ENCODE peak calls at places on chromosome 14, in six cellular contexts. J is neural crest cell; Y is pancreas; L is fibroblast of mammary gland; M is CD4-positive, alpha-beta T cell; C is sigmoid colon. Q is an unnamed sample.

GRCh38 chr14:83260751-83261150 is 1727.1 kb upstream of the SEL1L start:
- DNase-seq in J (no peak), Y (no peak), L (no peak), M (no peak), C (no peak), Q (no peak)

GRCh38 chr14:100549834-100550625 is 37.2 kb downstream of the BEGAIN start:
- DNase-seq in J (no peak), Y (no peak), L (no peak), M (no peak), C (no peak), Q (no peak)

GRCh38 chr14:106622200-106622745 is 1095.9 kb downstream of the TMEM121 start:
- DNase-seq in J (no peak), Y (no peak), L (no peak), M (peak), C (no peak), Q (no peak)

GRCh38 chr14:35369701-35370191 is 34.8 kb downstream of the NFKBIA start:
- DNase-seq in J (no peak), Y (no peak), L (peak), M (no peak), C (no peak), Q (no peak)

GRCh38 chr14:68692216-68692615 is 100.7 kb downstream of the ZFP36L1 start:
- DNase-seq in J (no peak), Y (no peak), L (no peak), M (no peak), C (peak), Q (no peak)

GRCh38 chr14:35444104-35444503 is 39.6 kb upstream of the NFKBIA start:
- DNase-seq in J (no peak), Y (no peak), L (no peak), M (no peak), C (no peak), Q (no peak)

GRCh38 chr14:55438066-55438683 is 2.2 kb downstream of the TBPL2 start:
- DNase-seq in J (no peak), Y (no peak), L (peak), M (no peak), C (no peak), Q (no peak)

GRCh38 chr14:87002831-87003230 is 990.2 kb downstream of the GALC start:
- DNase-seq in J (no peak), Y (no peak), L (peak), M (no peak), C (no peak), Q (no peak)

GRCh38 chr14:69571449-69571878 is 3.2 kb downstream of the CCDC177 start:
- DNase-seq in J (no peak), Y (no peak), L (no peak), M (no peak), C (no peak), Q (no peak)

GRCh38 chr14:50932159-50932558 is 12.1 kb downstream of the PYGL start:
- DNase-seq in J (no peak), Y (no peak), L (no peak), M (no peak), C (no peak), Q (no peak)

GRCh38 chr14:99393059-99393655 is 87.5 kb downstream of the SETD3 start:
- DNase-seq in J (peak), Y (no peak), L (peak), M (no peak), C (no peak), Q (peak)

GRCh38 chr14:103597623-103598372 is 31.2 kb upstream of the KLC1 start:
- DNase-seq in J (no peak), Y (no peak), L (peak), M (no peak), C (no peak), Q (no peak)

GRCh38 chr14:52961060-52961639 is 10.3 kb upstream of the FERMT2 start:
- DNase-seq in J (no peak), Y (peak), L (peak), M (peak), C (peak), Q (peak)

GRCh38 chr14:60649815-60650381 is 621 bp upstream of the SIX1 start:
- DNase-seq in J (no peak), Y (no peak), L (peak), M (no peak), C (no peak), Q (peak)

GRCh38 chr14:92539875-92540274 is 26.3 kb downstream of the RIN3 start:
- DNase-seq in J (no peak), Y (no peak), L (peak), M (no peak), C (no peak), Q (no peak)

GRCh38 chr14:22598099-22598895 is at the start of gene ABHD4:
- DNase-seq in J (peak), Y (peak), L (peak), M (peak), C (peak), Q (peak)
- TF ChIP-seq CTCF in J (no peak), Y (no peak), L (no peak), M (no peak), C (no peak), Q (no peak)

GRCh38 chr14:31024042-31024480 is 1.4 kb upstream of the AP4S1 start:
- DNase-seq in J (no peak), Y (no peak), L (no peak), M (no peak), C (no peak), Q (no peak)
- TF ChIP-seq CTCF in J (no peak), Y (no peak), L (no peak), M (no peak), C (no peak), Q (no peak)

DNA sequence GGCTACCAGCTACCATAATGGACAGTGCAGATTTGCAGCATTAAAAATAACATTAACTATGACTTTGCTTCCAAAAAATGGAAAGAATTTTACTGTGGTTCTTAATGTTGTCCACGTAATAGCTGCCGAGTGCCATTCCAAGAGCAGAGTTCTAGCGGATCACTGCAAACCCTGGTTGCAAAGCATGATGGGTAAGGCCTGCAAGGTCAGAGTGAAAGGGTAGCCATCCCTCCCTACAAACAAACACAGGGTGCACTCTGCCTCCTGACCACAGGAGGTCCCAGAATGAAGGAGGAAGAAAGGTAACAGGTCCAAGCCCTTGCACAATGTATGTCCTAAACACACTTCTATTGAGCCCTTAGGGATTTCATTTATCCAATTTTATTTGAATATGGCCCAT is 157.6 kb downstream of the DPF3 start:
- DNase-seq in J (no peak), Y (no peak), L (peak), M (no peak), C (no peak), Q (no peak)
- TF ChIP-seq CTCF in J (no peak), Y (no peak), L (peak), M (no peak), C (no peak), Q (no peak)

GRCh38 chr14:20698018-20698329 is 9.4 kb downstream of the ANG start:
- DNase-seq in J (no peak), Y (no peak), L (no peak), M (no peak), C (no peak), Q (no peak)
- TF ChIP-seq CTCF in J (no peak), Y (no peak), L (no peak), M (peak), C (no peak), Q (no peak)

GRCh38 chr14:104938960-104939359 is 14.3 kb downstream of the PLD4 start:
- DNase-seq in J (no peak), Y (no peak), L (no peak), M (no peak), C (no peak), Q (no peak)

GRCh38 chr14:104941508-104942365 is 17.1 kb downstream of the PLD4 start:
- DNase-seq in J (no peak), Y (no peak), L (no peak), M (no peak), C (peak), Q (peak)

GRCh38 chr14:104939666-104940410 is 15.2 kb downstream of the PLD4 start:
- DNase-seq in J (no peak), Y (no peak), L (no peak), M (no peak), C (peak), Q (peak)

GRCh38 chr14:104942586-104942985 is 17.9 kb downstream of the PLD4 start:
- DNase-seq in J (no peak), Y (no peak), L (no peak), M (no peak), C (peak), Q (peak)

GRCh38 chr14:104940526-104941150 is 16.0 kb downstream of the PLD4 start:
- DNase-seq in J (no peak), Y (no peak), L (no peak), M (no peak), C (peak), Q (peak)
- TF ChIP-seq CTCF in J (peak), Y (no peak), L (no peak), M (no peak), C (no peak), Q (no peak)

DNA sequence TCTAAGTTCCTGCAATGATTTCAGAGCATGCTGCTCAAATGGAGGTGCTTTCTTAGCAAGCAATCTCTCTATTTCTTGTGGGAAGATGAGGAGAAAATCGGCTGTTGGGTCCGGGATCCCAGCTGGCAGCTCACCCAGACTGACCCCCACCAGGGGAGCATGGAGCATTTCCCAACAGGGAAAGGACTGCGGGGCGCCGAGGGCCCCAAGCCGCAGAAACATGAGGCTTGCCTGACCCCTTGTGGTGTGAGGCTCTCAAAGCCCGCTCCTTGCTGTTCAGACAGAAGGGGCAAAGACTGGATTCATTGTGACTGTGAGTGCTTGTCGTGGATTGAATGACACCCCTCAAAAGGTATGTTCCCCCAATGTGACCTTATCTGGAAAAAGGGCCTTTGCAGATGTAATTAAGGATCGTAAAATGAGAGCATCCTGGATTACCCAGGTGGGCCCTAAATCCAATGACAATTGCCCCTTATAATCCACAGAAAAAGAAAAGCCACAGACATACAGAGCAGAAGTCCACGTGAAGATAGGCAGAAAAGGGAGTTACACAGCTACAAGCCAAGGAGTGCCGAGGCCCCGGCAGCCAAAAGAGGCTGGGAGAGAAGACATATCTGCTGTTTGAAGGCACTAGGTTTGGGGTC is 116.3 kb upstream of the VASH1 start:
- DNase-seq in J (peak), Y (no peak), L (peak), M (no peak), C (peak), Q (peak)
- TF ChIP-seq CTCF in J (peak), Y (no peak), L (peak), M (no peak), C (peak), Q (peak)

GRCh38 chr14:96105089-96105920 is 66.1 kb downstream of the C14orf132 start:
- DNase-seq in J (no peak), Y (no peak), L (no peak), M (no peak), C (peak), Q (no peak)
- TF ChIP-seq CTCF in J (no peak), Y (no peak), L (no peak), M (no peak), C (no peak), Q (no peak)